ENCODE peak calls at places on chromosome 18, in eight cellular contexts. One of them, this sample, is unnamed.
A peak's percentile ranks its signal among the peaks of the same experiment; 100 is the strongest.

GRCh38 chr18:48161911-48162698 is 231.6 kb upstream of the SMAD2 start:
- DNase-seq in IMR-90: no peak
- DNase-seq in esophagus squamous epithelium: no peak
- DNase-seq in hepatocyte: no peak
- DNase-seq in neural progenitor cell: no peak
- DNase-seq in aorta: no peak
- DNase-seq in kidney epithelial cell: no peak
- DNase-seq in foreskin fibroblast: peak; percentile 10
- DNase-seq in this sample: no peak

GRCh38 chr18:48835745-48836191 is 115.0 kb downstream of the SMAD7 start:
- DNase-seq in IMR-90: no peak
- DNase-seq in esophagus squamous epithelium: no peak
- DNase-seq in hepatocyte: no peak
- DNase-seq in neural progenitor cell: no peak
- DNase-seq in aorta: peak; percentile 33
- DNase-seq in kidney epithelial cell: no peak
- DNase-seq in foreskin fibroblast: no peak
- DNase-seq in this sample: no peak

GRCh38 chr18:10851824-10852225 is 297.5 kb downstream of the PIEZO2 start:
- DNase-seq in IMR-90: peak; percentile 81
- DNase-seq in esophagus squamous epithelium: no peak
- DNase-seq in hepatocyte: peak; percentile 79
- DNase-seq in neural progenitor cell: peak; percentile 62
- DNase-seq in aorta: no peak
- DNase-seq in kidney epithelial cell: peak; percentile 7
- DNase-seq in foreskin fibroblast: peak; percentile 70
- DNase-seq in this sample: peak; percentile 6

GRCh38 chr18:56327171-56327885 is 311.1 kb downstream of the TXNL1 start:
- DNase-seq in IMR-90: peak; percentile 61
- DNase-seq in esophagus squamous epithelium: no peak
- DNase-seq in hepatocyte: no peak
- DNase-seq in neural progenitor cell: no peak
- DNase-seq in aorta: no peak
- DNase-seq in kidney epithelial cell: no peak
- DNase-seq in foreskin fibroblast: peak; percentile 49
- DNase-seq in this sample: no peak

GRCh38 chr18:44458777-44459176 is 221.9 kb upstream of the SETBP1 start:
- DNase-seq in IMR-90: peak; percentile 32
- DNase-seq in esophagus squamous epithelium: no peak
- DNase-seq in hepatocyte: peak; percentile 10
- DNase-seq in neural progenitor cell: no peak
- DNase-seq in aorta: no peak
- DNase-seq in kidney epithelial cell: peak; percentile 59
- DNase-seq in foreskin fibroblast: peak; percentile 91
- DNase-seq in this sample: peak; percentile 59

GRCh38 chr18:41783065-41783818 is 171.8 kb upstream of the PIK3C3 start:
- DNase-seq in IMR-90: no peak
- DNase-seq in esophagus squamous epithelium: no peak
- DNase-seq in hepatocyte: no peak
- DNase-seq in neural progenitor cell: peak; percentile 9
- DNase-seq in aorta: no peak
- DNase-seq in kidney epithelial cell: no peak
- DNase-seq in foreskin fibroblast: no peak
- DNase-seq in this sample: no peak

GRCh38 chr18:4589056-4589800 is 134.1 kb upstream of the DLGAP1 start:
- DNase-seq in IMR-90: no peak
- DNase-seq in esophagus squamous epithelium: no peak
- DNase-seq in hepatocyte: peak; percentile 10
- DNase-seq in neural progenitor cell: no peak
- DNase-seq in aorta: no peak
- DNase-seq in kidney epithelial cell: no peak
- DNase-seq in foreskin fibroblast: no peak
- DNase-seq in this sample: no peak

GRCh38 chr18:63233334-63233733 is 86.2 kb downstream of the BCL2 start:
- DNase-seq in IMR-90: no peak
- DNase-seq in esophagus squamous epithelium: no peak
- DNase-seq in hepatocyte: no peak
- DNase-seq in neural progenitor cell: no peak
- DNase-seq in aorta: no peak
- DNase-seq in kidney epithelial cell: no peak
- DNase-seq in foreskin fibroblast: no peak
- DNase-seq in this sample: no peak

GRCh38 chr18:54004828-54005227 is 219.6 kb downstream of the MBD2 start:
- DNase-seq in IMR-90: no peak
- DNase-seq in esophagus squamous epithelium: no peak
- DNase-seq in hepatocyte: no peak
- DNase-seq in neural progenitor cell: no peak
- DNase-seq in aorta: no peak
- DNase-seq in kidney epithelial cell: no peak
- DNase-seq in foreskin fibroblast: no peak
- DNase-seq in this sample: peak; percentile 18

GRCh38 chr18:11992096-11992785 is 10.9 kb downstream of the IMPA2 start:
- DNase-seq in IMR-90: no peak
- DNase-seq in esophagus squamous epithelium: no peak
- DNase-seq in hepatocyte: no peak
- DNase-seq in neural progenitor cell: no peak
- DNase-seq in aorta: peak; percentile 45
- DNase-seq in kidney epithelial cell: no peak
- DNase-seq in foreskin fibroblast: no peak
- DNase-seq in this sample: no peak

GRCh38 chr18:55665506-55665905 is 77.5 kb upstream of the TCF4 start:
- DNase-seq in IMR-90: no peak
- DNase-seq in esophagus squamous epithelium: no peak
- DNase-seq in hepatocyte: no peak
- DNase-seq in neural progenitor cell: no peak
- DNase-seq in aorta: no peak
- DNase-seq in kidney epithelial cell: no peak
- DNase-seq in foreskin fibroblast: no peak
- DNase-seq in this sample: no peak

GRCh38 chr18:50647237-50647636 is 87.3 kb downstream of the MAPK4 start:
- DNase-seq in IMR-90: no peak
- DNase-seq in esophagus squamous epithelium: no peak
- DNase-seq in hepatocyte: no peak
- DNase-seq in neural progenitor cell: no peak
- DNase-seq in aorta: no peak
- DNase-seq in kidney epithelial cell: no peak
- DNase-seq in foreskin fibroblast: no peak
- DNase-seq in this sample: no peak

GRCh38 chr18:35582310-35582682 is 756 bp downstream of the GALNT1 start:
- DNase-seq in IMR-90: no peak
- DNase-seq in esophagus squamous epithelium: no peak
- DNase-seq in hepatocyte: no peak
- DNase-seq in neural progenitor cell: no peak
- DNase-seq in aorta: no peak
- DNase-seq in kidney epithelial cell: no peak
- DNase-seq in foreskin fibroblast: no peak
- DNase-seq in this sample: no peak

GRCh38 chr18:35580748-35581534 is 599 bp upstream of the GALNT1 start:
- DNase-seq in IMR-90: peak; percentile 41
- DNase-seq in esophagus squamous epithelium: peak; percentile 4
- DNase-seq in hepatocyte: peak; percentile 81
- DNase-seq in neural progenitor cell: peak; percentile 88
- DNase-seq in aorta: peak; percentile 87
- DNase-seq in kidney epithelial cell: no peak
- DNase-seq in foreskin fibroblast: peak; percentile 75
- DNase-seq in this sample: no peak

GRCh38 chr18:35581555-35582309 is at the start of gene GALNT1:
- DNase-seq in IMR-90: peak; percentile 4
- DNase-seq in esophagus squamous epithelium: no peak
- DNase-seq in hepatocyte: peak; percentile 49
- DNase-seq in neural progenitor cell: peak; percentile 62
- DNase-seq in aorta: peak; percentile 81
- DNase-seq in kidney epithelial cell: no peak
- DNase-seq in foreskin fibroblast: peak; percentile 42
- DNase-seq in this sample: no peak

GRCh38 chr18:35585608-35586007 is 4.1 kb downstream of the GALNT1 start:
- DNase-seq in IMR-90: no peak
- DNase-seq in esophagus squamous epithelium: no peak
- DNase-seq in hepatocyte: no peak
- DNase-seq in neural progenitor cell: no peak
- DNase-seq in aorta: no peak
- DNase-seq in kidney epithelial cell: no peak
- DNase-seq in foreskin fibroblast: no peak
- DNase-seq in this sample: no peak

DNA sequence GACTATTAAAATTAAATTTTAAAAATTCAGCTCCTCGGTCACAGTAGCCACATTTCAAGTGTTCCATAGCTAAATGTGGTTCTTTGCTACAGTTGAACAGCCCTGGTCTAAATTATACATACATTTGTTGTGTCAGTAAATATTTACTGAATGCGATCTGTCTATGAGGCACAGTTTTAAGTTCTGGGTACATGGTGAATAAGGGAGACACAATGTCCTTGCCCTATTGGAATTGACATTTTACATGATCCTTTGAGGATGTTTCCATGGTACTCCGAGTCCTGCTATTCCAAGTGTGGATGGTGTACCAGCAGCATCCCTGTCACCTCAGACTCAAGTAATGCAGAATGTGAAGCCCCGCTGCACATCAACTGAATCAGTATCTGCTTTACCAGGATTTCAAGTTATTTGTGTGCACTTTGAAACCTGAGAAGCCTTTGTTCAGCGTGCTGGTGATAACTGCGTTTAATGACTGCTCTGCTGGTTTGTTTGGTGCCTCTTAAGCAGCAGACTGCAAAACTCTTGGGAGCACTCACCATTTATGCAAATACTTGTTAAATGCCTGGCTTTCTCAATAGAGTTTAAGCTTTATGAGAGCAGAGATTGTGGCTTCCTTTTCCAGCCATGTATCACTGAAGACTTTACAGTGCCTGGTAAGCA is 1.5 kb downstream of the GALNT1 start:
- DNase-seq in IMR-90: peak; percentile 45
- DNase-seq in esophagus squamous epithelium: no peak
- DNase-seq in hepatocyte: peak; percentile 44
- DNase-seq in neural progenitor cell: peak; percentile 48
- DNase-seq in aorta: no peak
- DNase-seq in kidney epithelial cell: peak; percentile 35
- DNase-seq in foreskin fibroblast: peak; percentile 56
- DNase-seq in this sample: no peak
- H3K4me3 ChIP-seq in IMR-90: peak overlapping the region; percentile 76
- H3K4me3 ChIP-seq in esophagus squamous epithelium: peak overlapping the region; percentile 74
- H3K4me3 ChIP-seq in hepatocyte: peak overlapping the region; percentile 90
- H3K4me3 ChIP-seq in neural progenitor cell: peak overlapping the region; percentile 94
- H3K4me3 ChIP-seq in aorta: no peak overlapping the region
- H3K4me3 ChIP-seq in kidney epithelial cell: peak overlapping the region; percentile 84
- H3K4me3 ChIP-seq in foreskin fibroblast: peak overlapping the region; percentile 81
- H3K4me3 ChIP-seq in this sample: peak overlapping the region; percentile 77

GRCh38 chr18:36697905-36698304 is 130.9 kb downstream of the TPGS2 start:
- DNase-seq in IMR-90: peak; percentile 94
- DNase-seq in esophagus squamous epithelium: no peak
- DNase-seq in hepatocyte: no peak
- DNase-seq in neural progenitor cell: no peak
- DNase-seq in aorta: no peak
- DNase-seq in kidney epithelial cell: peak; percentile 76
- DNase-seq in foreskin fibroblast: peak; percentile 87
- DNase-seq in this sample: peak; percentile 80

GRCh38 chr18:36692331-36692730 is 136.5 kb downstream of the TPGS2 start:
- DNase-seq in IMR-90: peak; percentile 93
- DNase-seq in esophagus squamous epithelium: no peak
- DNase-seq in hepatocyte: no peak
- DNase-seq in neural progenitor cell: no peak
- DNase-seq in aorta: no peak
- DNase-seq in kidney epithelial cell: no peak
- DNase-seq in foreskin fibroblast: peak; percentile 89
- DNase-seq in this sample: no peak

GRCh38 chr18:36695806-36696205 is 133.0 kb downstream of the TPGS2 start:
- DNase-seq in IMR-90: no peak
- DNase-seq in esophagus squamous epithelium: no peak
- DNase-seq in hepatocyte: no peak
- DNase-seq in neural progenitor cell: no peak
- DNase-seq in aorta: no peak
- DNase-seq in kidney epithelial cell: no peak
- DNase-seq in foreskin fibroblast: no peak
- DNase-seq in this sample: no peak

GRCh38 chr18:36692909-36693308 is 135.9 kb downstream of the TPGS2 start:
- DNase-seq in IMR-90: peak; percentile 86
- DNase-seq in esophagus squamous epithelium: no peak
- DNase-seq in hepatocyte: no peak
- DNase-seq in neural progenitor cell: no peak
- DNase-seq in aorta: no peak
- DNase-seq in kidney epithelial cell: no peak
- DNase-seq in foreskin fibroblast: peak; percentile 75
- DNase-seq in this sample: no peak

DNA sequence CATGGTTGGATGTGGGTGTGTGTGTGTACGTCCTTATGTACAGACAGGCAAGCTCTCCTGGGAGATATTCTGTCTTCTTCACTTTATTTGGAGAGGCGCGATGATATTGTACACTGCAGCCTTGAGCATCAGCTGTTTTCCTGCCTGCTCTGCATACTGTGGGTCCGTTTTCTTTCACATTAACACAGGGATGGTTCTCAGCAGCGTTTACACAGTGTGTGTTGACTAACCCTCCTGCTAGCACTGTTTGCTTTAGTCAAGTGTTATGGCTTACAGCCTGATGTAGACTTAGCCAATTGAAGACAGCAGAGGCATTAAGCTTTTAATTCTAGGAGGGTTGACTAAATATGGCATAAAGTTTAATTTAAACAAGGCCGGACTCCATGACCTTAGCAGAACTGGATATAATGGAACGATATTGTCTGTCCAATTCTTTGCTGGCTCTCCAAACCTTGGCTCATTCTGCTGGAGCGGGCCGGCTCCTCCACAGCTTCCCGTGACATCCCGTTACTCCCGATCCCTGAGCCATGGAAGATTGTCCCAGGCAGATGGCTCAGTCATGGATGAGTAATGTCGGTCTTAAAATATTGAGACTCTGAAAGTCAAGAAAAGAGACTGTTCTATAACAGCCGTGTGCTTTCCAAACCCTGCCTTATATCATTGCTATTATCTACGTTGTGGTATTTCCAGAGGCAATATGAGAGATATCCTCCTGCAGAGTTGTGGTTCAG is 134.7 kb downstream of the TPGS2 start:
- DNase-seq in IMR-90: peak; percentile 78
- DNase-seq in esophagus squamous epithelium: no peak
- DNase-seq in hepatocyte: peak; percentile 52
- DNase-seq in neural progenitor cell: no peak
- DNase-seq in aorta: no peak
- DNase-seq in kidney epithelial cell: no peak
- DNase-seq in foreskin fibroblast: peak; percentile 78
- DNase-seq in this sample: no peak
- H3K4me3 ChIP-seq in IMR-90: peak overlapping the region; percentile 28
- H3K4me3 ChIP-seq in esophagus squamous epithelium: peak overlapping the region; percentile 32
- H3K4me3 ChIP-seq in hepatocyte: no peak overlapping the region
- H3K4me3 ChIP-seq in neural progenitor cell: no peak overlapping the region
- H3K4me3 ChIP-seq in aorta: no peak overlapping the region
- H3K4me3 ChIP-seq in kidney epithelial cell: no peak overlapping the region
- H3K4me3 ChIP-seq in foreskin fibroblast: peak overlapping the region; percentile 52
- H3K4me3 ChIP-seq in this sample: no peak overlapping the region

GRCh38 chr18:46756559-46757201 is at the start of gene ST8SIA5:
- DNase-seq in IMR-90: no peak
- DNase-seq in esophagus squamous epithelium: no peak
- DNase-seq in hepatocyte: no peak
- DNase-seq in neural progenitor cell: peak; percentile 80
- DNase-seq in aorta: no peak
- DNase-seq in kidney epithelial cell: no peak
- DNase-seq in foreskin fibroblast: peak; percentile 11
- DNase-seq in this sample: no peak
- H3K4me3 ChIP-seq in IMR-90: no peak within 1 kb of the TSS
- H3K4me3 ChIP-seq in esophagus squamous epithelium: peak within 1 kb of the TSS; percentile 37
- H3K4me3 ChIP-seq in hepatocyte: peak within 1 kb of the TSS; percentile 28
- H3K4me3 ChIP-seq in neural progenitor cell: peak within 1 kb of the TSS; percentile 58
- H3K4me3 ChIP-seq in aorta: no peak within 1 kb of the TSS
- H3K4me3 ChIP-seq in kidney epithelial cell: peak within 1 kb of the TSS; percentile 38
- H3K4me3 ChIP-seq in foreskin fibroblast: peak within 1 kb of the TSS; percentile 12
- H3K4me3 ChIP-seq in this sample: peak within 1 kb of the TSS; percentile 45

GRCh38 chr18:75545189-75545588 is 117.7 kb upstream of the SMIM21 start:
- DNase-seq in IMR-90: no peak
- DNase-seq in esophagus squamous epithelium: no peak
- DNase-seq in hepatocyte: no peak
- DNase-seq in neural progenitor cell: no peak
- DNase-seq in aorta: no peak
- DNase-seq in kidney epithelial cell: no peak
- DNase-seq in foreskin fibroblast: no peak
- DNase-seq in this sample: no peak
- H3K4me3 ChIP-seq in IMR-90: no peak overlapping the region
- H3K4me3 ChIP-seq in esophagus squamous epithelium: no peak overlapping the region
- H3K4me3 ChIP-seq in hepatocyte: no peak overlapping the region
- H3K4me3 ChIP-seq in neural progenitor cell: no peak overlapping the region
- H3K4me3 ChIP-seq in aorta: no peak overlapping the region
- H3K4me3 ChIP-seq in kidney epithelial cell: no peak overlapping the region
- H3K4me3 ChIP-seq in foreskin fibroblast: no peak overlapping the region
- H3K4me3 ChIP-seq in this sample: no peak overlapping the region

This sample was measured in epithelial cell of proximal tubule.